ENCODE peak calls at places on chromosomes 6 and 20, in ten cellular contexts. M is breast epithelium, J is testis, S is lung, R is Peyer's patch, P is fibroblast of pulmonary artery, X is epithelial cell of esophagus, N is fibroblast of lung, A is upper lobe of right lung, Z is coronary artery. E is an unnamed sample.

GRCh38 chr6:19399406-19399805 is 437.8 kb upstream of the ID4 start:
- DNase-seq in M (no peak), J (peak; percentile 64), S (no peak), R (no peak), P (peak; percentile 59), X (no peak), N (peak; percentile 74), A (no peak), Z (no peak), E (peak; percentile 68)

GRCh38 chr20:50916257-50916656 is 15.0 kb downstream of the ADNP start:
- DNase-seq in M (no peak), J (no peak), S (no peak), R (no peak), P (peak; percentile 60), X (peak; percentile 91), N (peak; percentile 51), A (no peak), Z (no peak), E (no peak)

GRCh38 chr6:303948-304558 is 11.8 kb downstream of the DUSP22 start:
- DNase-seq in M (no peak), J (no peak), S (no peak), R (no peak), P (no peak), X (no peak), N (no peak), A (peak; percentile 70), Z (no peak), E (no peak)

GRCh38 chr20:2032168-2032567 is 38.3 kb upstream of the PDYN start:
- DNase-seq in M (no peak), J (no peak), S (no peak), R (no peak), P (no peak), X (no peak), N (no peak), A (no peak), Z (no peak), E (peak; percentile 2)

GRCh38 chr20:13219327-13220193 is 1.5 kb upstream of the ISM1 start:
- DNase-seq in M (no peak), J (no peak), S (no peak), R (no peak), P (no peak), X (no peak), N (no peak), A (no peak), Z (no peak), E (no peak)

GRCh38 chr20:35363190-35363589 is 48.6 kb downstream of the UQCC1 start:
- DNase-seq in M (no peak), J (peak; percentile 79), S (no peak), R (no peak), P (peak; percentile 80), X (no peak), N (peak; percentile 91), A (no peak), Z (no peak), E (no peak)

GRCh38 chr6:5112065-5112799 is 27.1 kb downstream of the PPP1R3G start:
- DNase-seq in M (no peak), J (no peak), S (no peak), R (no peak), P (peak; percentile 62), X (peak; percentile 96), N (peak; percentile 86), A (no peak), Z (no peak), E (peak; percentile 67)

GRCh38 chr6:11744753-11745152 is 33.9 kb downstream of the ADTRP start:
- DNase-seq in M (peak; percentile 49), J (peak; percentile 52), S (peak; percentile 57), R (peak; percentile 18), P (peak; percentile 95), X (no peak), N (peak; percentile 86), A (no peak), Z (no peak), E (peak; percentile 92)

GRCh38 chr6:166998256-166999144 is 697 bp upstream of the CEP43 start:
- DNase-seq in M (no peak), J (peak; percentile 28), S (peak; percentile 31), R (peak; percentile 26), P (no peak), X (peak; percentile 20), N (no peak), A (peak; percentile 75), Z (no peak), E (peak; percentile 5)

GRCh38 chr6:110681543-110682459 is 133.5 kb downstream of the CDK19 start:
- DNase-seq in M (no peak), J (no peak), S (no peak), R (no peak), P (no peak), X (no peak), N (no peak), A (no peak), Z (no peak), E (no peak)

GRCh38 chr6:145241039-145241438 is 494.3 kb downstream of the EPM2A start:
- DNase-seq in M (no peak), J (no peak), S (no peak), R (no peak), P (peak; percentile 61), X (peak; percentile 66), N (peak; percentile 83), A (no peak), Z (no peak), E (peak; percentile 55)

GRCh38 chr20:63071541-63072181 is 64.9 kb upstream of the BHLHE23 start:
- DNase-seq in M (no peak), J (peak; percentile 67), S (no peak), R (no peak), P (peak; percentile 18), X (peak; percentile 54), N (peak; percentile 63), A (no peak), Z (no peak), E (peak; percentile 54)

GRCh38 chr6:37889015-37889885 is 69.7 kb downstream of the ZFAND3 start:
- DNase-seq in M (no peak), J (no peak), S (no peak), R (no peak), P (no peak), X (peak; percentile 60), N (peak; percentile 35), A (no peak), Z (no peak), E (peak; percentile 20)
- TF ChIP-seq CTCF in M (no peak), J (no peak), S (no peak), R (no peak), P (no peak), X (no peak), N (no peak), A (no peak), Z (no peak), E (no peak)

DNA sequence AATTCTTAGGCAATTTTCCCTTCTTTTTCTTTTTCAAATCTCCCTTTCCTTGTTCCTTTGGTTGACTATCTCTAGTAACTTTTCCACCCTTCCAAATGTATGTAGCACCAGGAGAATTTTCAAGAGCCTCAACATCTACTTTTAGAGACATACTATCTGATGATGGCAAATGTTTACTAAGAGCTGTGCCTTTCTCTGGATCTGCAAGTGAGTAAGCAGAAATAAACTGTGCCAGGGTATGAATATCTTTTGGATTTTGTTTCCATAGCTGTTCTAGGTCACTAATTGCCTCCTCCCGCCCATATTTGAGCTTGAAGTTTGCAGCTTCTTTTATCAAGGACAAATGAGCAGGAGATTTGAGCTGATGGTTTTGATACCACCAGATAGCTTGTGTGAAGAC is 69.5 kb downstream of the GTF2H5 start:
- DNase-seq in M (no peak), J (no peak), S (no peak), R (no peak), P (no peak), X (no peak), N (no peak), A (no peak), Z (no peak), E (no peak)
- H3K4me3 ChIP-seq in M (no peak overlapping the region), J (no peak overlapping the region), S (no peak overlapping the region), R (no peak overlapping the region), P (no peak overlapping the region), X (no peak overlapping the region), N (no peak overlapping the region), A (no peak overlapping the region), Z (no peak overlapping the region), E (no peak overlapping the region)

GRCh38 chr6:168117942-168118341 is 38.9 kb upstream of the FRMD1 start:
- DNase-seq in M (no peak), J (no peak), S (no peak), R (no peak), P (no peak), X (no peak), N (no peak), A (no peak), Z (peak; percentile 28), E (no peak)
- TF ChIP-seq CTCF in M (no peak), J (no peak), S (no peak), R (peak; percentile 45), P (peak; percentile 43), X (peak; percentile 27), N (peak; percentile 25), A (peak; percentile 33), Z (no peak), E (peak; percentile 33)

DNA sequence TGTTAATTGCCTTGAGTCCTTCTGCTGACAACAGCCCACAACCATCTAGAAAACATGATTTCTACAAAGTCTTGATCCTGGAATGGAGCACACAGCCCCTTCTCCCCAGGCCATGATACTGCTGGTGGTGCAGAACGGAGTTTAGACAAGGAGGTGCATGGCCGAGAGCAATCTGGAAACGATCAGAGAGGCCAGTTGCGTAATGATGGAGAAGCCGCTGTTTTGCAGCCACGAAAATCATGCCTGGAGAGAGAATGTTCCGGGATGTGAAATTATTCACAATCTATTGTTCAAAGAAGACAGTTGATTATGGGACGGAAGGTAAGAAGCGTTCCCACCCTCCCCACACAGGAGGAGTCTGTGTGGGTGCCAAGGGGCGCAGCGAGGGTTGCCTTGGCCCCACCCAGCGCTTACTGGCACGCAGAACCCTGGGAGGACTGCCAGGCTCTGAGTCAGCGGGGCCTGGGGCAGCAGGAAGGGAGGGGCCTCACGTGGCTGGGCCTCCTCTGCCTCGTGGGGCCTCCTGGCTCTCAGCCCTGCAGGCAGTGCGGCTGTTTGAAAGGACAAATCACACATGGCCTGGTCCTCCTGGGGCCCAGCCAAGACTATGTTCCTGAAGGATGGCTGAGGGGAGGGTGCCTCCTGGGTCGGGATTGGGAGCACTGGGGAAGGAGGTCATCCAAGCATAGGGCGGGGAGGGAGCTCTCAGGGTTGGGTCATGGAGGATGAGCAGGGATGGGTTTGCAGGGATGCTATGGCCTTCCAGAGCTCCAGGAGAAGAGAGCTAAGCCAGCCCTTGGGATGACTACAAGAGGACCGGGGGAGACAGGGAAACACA is 8.7 kb upstream of the AP5S1 start:
- DNase-seq in M (peak; percentile 98), J (peak; percentile 97), S (peak; percentile 98), R (peak; percentile 78), P (peak; percentile 100), X (peak; percentile 99), N (peak; percentile 97), A (peak; percentile 99), Z (peak; percentile 99), E (peak; percentile 99)
- H3K4me3 ChIP-seq in M (peak overlapping the region; percentile 61), J (peak overlapping the region; percentile 54), S (peak overlapping the region; percentile 37), R (peak overlapping the region; percentile 12), P (peak overlapping the region; percentile 57), X (peak overlapping the region; percentile 15), N (peak overlapping the region; percentile 39), A (peak overlapping the region; percentile 56), Z (peak overlapping the region; percentile 71), E (peak overlapping the region; percentile 63)